ENCODE peak calls at places on chromosomes 5 and 9, in six cellular contexts. S, A, D, G, W and F are unnamed samples.

GRCh38 chr5:112119527-112119926 is 299.6 kb downstream of the EPB41L4A start:
- DNase-seq in A (no peak), D (no peak), G (no peak), S (no peak), W (no peak), F (no peak)

GRCh38 chr5:150616024-150616470 is 24.4 kb upstream of the SYNPO start:
- DNase-seq in W (peak), S (no peak), A (no peak), D (no peak), G (no peak), F (peak)

GRCh38 chr9:75548871-75549270 is 341.6 kb upstream of the PCSK5 start:
- DNase-seq in S (no peak), W (no peak), G (no peak), A (no peak), D (no peak), F (no peak)

GRCh38 chr5:28557114-28557513 is 1518.7 kb upstream of the CDH9 start:
- DNase-seq in S (no peak), W (no peak), D (no peak), A (no peak), G (no peak), F (no peak)

GRCh38 chr5:113163328-113163727 is 186.7 kb downstream of the DCP2 start:
- DNase-seq in D (no peak), G (no peak), A (no peak), S (no peak), W (no peak), F (no peak)

GRCh38 chr5:157107508-157107907 is 1.3 kb downstream of the HAVCR2 start:
- DNase-seq in G (no peak), D (no peak), A (no peak), S (no peak), W (no peak), F (no peak)

GRCh38 chr5:40578501-40579451 is 100.9 kb upstream of the PTGER4 start:
- DNase-seq in W (no peak), D (no peak), A (no peak), G (no peak), S (no peak), F (no peak)

GRCh38 chr5:145500712-145501111 is 334.4 kb downstream of the PRELID2 start:
- DNase-seq in S (no peak), A (no peak), D (no peak), G (peak), W (no peak), F (no peak)

GRCh38 chr5:140242890-140243585 is 59.9 kb downstream of the PFDN1 start:
- DNase-seq in W (peak), S (no peak), G (no peak), D (no peak), A (no peak), F (no peak)

GRCh38 chr5:36730537-36731216 is 124.3 kb downstream of the SLC1A3 start:
- DNase-seq in S (no peak), W (no peak), A (peak), D (no peak), G (no peak), F (no peak)

GRCh38 chr5:143134269-143134668 is 269.2 kb downstream of the NR3C1 start:
- DNase-seq in A (no peak), D (no peak), G (no peak), S (no peak), W (no peak), F (no peak)

GRCh38 chr9:70595211-70595610 is 180.8 kb upstream of the KLF9 start:
- DNase-seq in G (no peak), W (no peak), D (no peak), S (no peak), A (no peak), F (no peak)

GRCh38 chr5:56569576-56569975 is 245.8 kb upstream of the MAP3K1 start:
- DNase-seq in D (no peak), W (no peak), S (no peak), G (no peak), A (no peak), F (no peak)

GRCh38 chr5:172943283-172943841 is 15.9 kb upstream of the RPL26L1 start:
- DNase-seq in A (no peak), G (peak), S (peak), W (no peak), D (no peak), F (no peak)

GRCh38 chr9:4576448-4576847 is 85.6 kb upstream of the PLPP6 start:
- DNase-seq in G (no peak), D (no peak), A (no peak), W (no peak), S (no peak), F (no peak)

GRCh38 chr5:139739612-139739974 is 56.0 kb upstream of the PSD2 start:
- DNase-seq in W (no peak), S (no peak), D (no peak), G (no peak), A (no peak), F (no peak)

GRCh38 chr5:151125421-151125820 is 32.2 kb downstream of the ANXA6 start:
- DNase-seq in A (no peak), D (no peak), G (no peak), S (no peak), W (no peak), F (no peak)

GRCh38 chr5:30804739-30805313 is 388.7 kb upstream of the CDH6 start:
- DNase-seq in D (no peak), W (no peak), S (no peak), G (peak), A (no peak), F (no peak)

GRCh38 chr9:121321039-121321503 is 49.0 kb downstream of the STOM start:
- DNase-seq in D (no peak), W (no peak), A (no peak), G (no peak), S (peak), F (no peak)

GRCh38 chr5:125503958-125504357 is 757.5 kb upstream of the ZNF608 start:
- DNase-seq in D (no peak), A (no peak), W (peak), G (no peak), S (no peak), F (no peak)

GRCh38 chr5:82164957-82165698 is 113.0 kb downstream of the RPS23 start:
- DNase-seq in A (no peak), S (no peak), G (peak), D (no peak), W (no peak), F (no peak)

GRCh38 chr9:129910628-129911567 is 75.6 kb downstream of the USP20 start:
- DNase-seq in S (no peak), D (peak), W (no peak), A (no peak), G (peak), F (peak)

GRCh38 chr5:50786073-50786472 is 119.6 kb downstream of the PARP8 start:
- DNase-seq in A (no peak), D (no peak), W (no peak), S (no peak), G (no peak), F (no peak)

GRCh38 chr5:132425009-132425937 is 55.8 kb downstream of the SLC22A5 start:
- DNase-seq in G (peak), S (no peak), D (no peak), W (no peak), A (no peak), F (no peak)

GRCh38 chr5:124274949-124275348 is 471.5 kb downstream of the ZNF608 start:
- DNase-seq in D (no peak), S (no peak), W (no peak), G (no peak), A (no peak), F (no peak)

GRCh38 chr5:44332360-44332971 is 56.8 kb downstream of the FGF10 start:
- DNase-seq in A (no peak), W (no peak), G (peak), S (no peak), D (no peak), F (no peak)

GRCh38 chr5:37665272-37665671 is 174.6 kb downstream of the GDNF start:
- DNase-seq in W (no peak), G (no peak), D (no peak), A (no peak), S (no peak), F (no peak)

GRCh38 chr5:170818222-170818621 is 34.7 kb downstream of the GABRP start:
- DNase-seq in A (no peak), S (no peak), G (no peak), W (no peak), D (no peak), F (no peak)

GRCh38 chr5:132760043-132760420 is 12.8 kb downstream of the CCNI2 start:
- DNase-seq in D (no peak), S (no peak), G (no peak), W (no peak), A (peak), F (peak)

GRCh38 chr5:66989286-66989685 is 207.3 kb downstream of the CD180 start:
- DNase-seq in A (no peak), D (no peak), G (no peak), S (no peak), W (no peak), F (no peak)

GRCh38 chr5:94983861-94984535 is 300.9 kb downstream of the MCTP1 start:
- DNase-seq in D (no peak), S (no peak), W (no peak), A (no peak), G (no peak), F (no peak)

GRCh38 chr5:122366501-122366900 is 54.5 kb downstream of the SNCAIP start:
- DNase-seq in A (no peak), G (no peak), W (no peak), D (no peak), S (no peak), F (no peak)

GRCh38 chr9:114902773-114903589 is 27.4 kb downstream of the TNFSF8 start:
- DNase-seq in S (no peak), D (no peak), A (no peak), G (no peak), W (no peak), F (no peak)

DNA sequence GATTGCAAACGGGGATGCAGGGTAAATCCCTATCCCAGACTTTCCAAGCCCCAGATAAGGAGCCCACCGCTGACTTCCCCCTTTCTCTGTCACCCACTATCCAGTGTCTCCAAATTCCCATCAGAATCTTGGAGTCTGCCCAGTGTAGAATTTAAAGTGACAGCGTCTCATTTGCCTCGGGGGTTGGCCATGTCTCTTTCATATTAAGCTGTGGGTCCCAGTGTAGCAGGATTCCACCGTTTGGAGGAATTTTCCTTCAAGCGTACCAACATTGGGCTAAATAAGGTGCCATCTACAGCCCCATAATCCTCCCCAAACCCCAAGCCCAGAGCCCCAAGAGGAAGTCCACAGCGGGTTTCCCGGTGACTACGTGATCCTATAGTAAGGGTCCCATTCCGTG is 1.1 kb downstream of the BRINP1 start:
- DNase-seq in A (no peak), W (no peak), G (no peak), D (no peak), S (no peak), F (no peak)
- H3K4me3 ChIP-seq in A (peak), W (no peak), G (no peak), D (peak), S (peak), F (no peak)

DNA sequence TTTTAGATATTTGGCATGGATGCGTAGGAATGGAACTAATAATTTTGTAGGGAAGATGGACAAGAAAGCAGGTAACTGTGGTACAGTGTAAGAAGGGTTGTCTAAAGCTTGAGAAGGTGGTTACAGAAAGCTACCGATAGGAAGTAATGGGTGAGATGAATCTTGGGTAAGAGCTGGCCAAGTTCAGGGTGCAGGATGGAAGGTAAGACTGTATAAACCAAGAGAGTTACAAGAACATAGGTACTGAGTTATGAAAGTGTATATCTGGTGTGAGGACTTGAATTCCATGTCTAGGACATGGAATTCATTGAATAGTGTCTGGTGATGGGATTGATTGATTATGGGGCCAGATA is 1.4 kb downstream of the MCCC2 start:
- DNase-seq in D (no peak), W (no peak), S (no peak), A (no peak), G (no peak), F (no peak)
- H3K4me3 ChIP-seq in D (peak), W (no peak), S (peak), A (no peak), G (no peak), F (no peak)

GRCh38 chr9:37464006-37464405 is 1.2 kb downstream of the ZBTB5 start:
- DNase-seq in W (no peak), A (no peak), D (no peak), G (no peak), S (no peak), F (no peak)

GRCh38 chr9:37465249-37466036 is at the start of gene ZBTB5:
- DNase-seq in A (peak), W (peak), G (peak), D (peak), S (peak), F (peak)

GRCh38 chr9:37468620-37469019 is 3.4 kb upstream of the ZBTB5 start:
- DNase-seq in S (no peak), W (no peak), G (no peak), A (peak), D (no peak), F (no peak)

GRCh38 chr9:37464426-37465248 is 613 bp downstream of the ZBTB5 start:
- DNase-seq in D (peak), W (peak), G (peak), S (peak), A (peak), F (peak)

GRCh38 chr9:37466037-37466709 is 923 bp upstream of the ZBTB5 start:
- DNase-seq in W (peak), S (no peak), A (peak), G (peak), D (peak), F (peak)
- H3K4me3 ChIP-seq in W (peak), S (peak), A (peak), G (peak), D (peak), F (peak)

GRCh38 chr9:88995627-88996026 is 4.4 kb downstream of the S1PR3 start:
- DNase-seq in S (peak), W (no peak), G (no peak), A (no peak), D (peak), F (no peak)

GRCh38 chr9:88994820-88995180 is 3.5 kb downstream of the S1PR3 start:
- DNase-seq in G (no peak), D (no peak), A (no peak), S (peak), W (no peak), F (peak)

GRCh38 chr9:88995205-88995604 is 3.9 kb downstream of the S1PR3 start:
- DNase-seq in G (no peak), A (no peak), S (no peak), W (no peak), D (peak), F (no peak)

GRCh38 chr9:88993327-88993726 is 2.1 kb downstream of the S1PR3 start:
- DNase-seq in S (no peak), A (no peak), D (peak), G (peak), W (no peak), F (no peak)

DNA sequence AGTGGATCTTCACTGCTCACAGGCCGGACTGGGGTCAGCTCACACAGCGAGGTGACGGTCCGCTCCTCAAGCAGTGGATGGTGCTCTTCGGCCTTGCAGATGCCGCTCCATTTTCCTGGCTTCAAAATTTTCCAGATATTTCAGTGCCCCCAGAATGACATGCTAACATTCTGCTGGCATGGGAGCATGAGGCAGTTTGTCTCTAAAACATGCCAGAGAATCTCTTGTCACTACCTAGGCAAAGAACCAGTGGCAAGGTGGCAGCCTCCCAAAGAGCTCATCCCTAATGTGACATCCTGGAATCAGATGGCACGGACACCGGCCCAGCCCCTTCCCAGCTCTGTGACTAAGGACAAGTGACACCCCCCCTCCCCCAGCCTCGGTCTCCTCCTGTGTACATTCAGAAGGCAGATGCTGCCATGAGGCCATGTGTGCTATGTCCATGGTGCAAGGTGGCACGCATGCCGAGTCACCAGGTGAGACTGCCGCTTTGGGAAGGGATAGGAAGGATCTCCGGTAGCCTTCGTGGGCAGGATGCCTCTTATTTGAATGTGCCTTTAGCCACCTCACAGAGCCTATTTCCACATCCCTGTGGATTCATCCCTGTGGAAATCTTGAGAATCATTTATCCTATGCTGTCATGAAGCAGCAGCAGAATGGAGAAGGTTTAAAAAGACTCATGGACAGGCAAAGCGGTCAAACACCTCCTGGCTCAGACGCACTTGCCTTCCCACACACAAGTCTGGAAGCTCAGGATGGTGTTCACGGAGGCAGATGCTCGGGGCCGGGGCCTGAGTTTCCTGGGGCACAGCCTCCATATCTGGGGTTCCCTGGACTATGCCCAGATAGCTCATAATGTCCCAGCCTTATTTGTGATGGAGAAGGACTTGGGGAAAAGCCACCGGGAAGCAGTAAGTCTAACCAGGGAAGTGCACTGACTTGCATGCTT is 2.9 kb downstream of the S1PR3 start:
- DNase-seq in D (peak), W (no peak), G (no peak), S (peak), A (no peak), F (peak)
- H3K4me3 ChIP-seq in D (peak), W (peak), G (peak), S (peak), A (peak), F (peak)

GRCh38 chr9:69120380-69121154 is 53.5 kb upstream of the TJP2 start:
- DNase-seq in W (peak), D (no peak), A (peak), S (no peak), G (peak), F (no peak)
- H3K4me3 ChIP-seq in W (peak), D (peak), A (peak), S (peak), G (peak), F (no peak)

DNA sequence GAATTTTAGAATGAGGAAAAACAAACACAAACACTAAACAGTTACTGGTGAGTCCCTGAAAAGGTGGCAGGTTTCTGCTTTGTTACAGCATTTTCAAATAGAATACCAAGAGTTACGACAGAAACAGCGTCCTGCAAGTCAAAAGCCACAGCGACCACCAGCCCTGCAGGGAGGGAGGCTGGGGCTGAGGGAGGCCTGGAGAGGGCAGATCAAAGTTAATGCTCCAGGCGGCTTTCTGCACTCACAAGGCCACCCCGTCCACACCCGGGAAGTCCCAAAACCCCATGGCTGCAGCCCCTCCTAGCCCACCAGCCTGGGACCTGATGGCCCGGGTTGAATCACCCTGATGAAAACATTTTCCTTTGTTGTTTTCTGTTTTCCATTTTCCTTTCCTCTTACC is 29.3 kb downstream of the COL23A1 start:
- DNase-seq in G (no peak), W (no peak), D (no peak), A (no peak), S (no peak), F (no peak)
- H3K4me3 ChIP-seq in G (no peak), W (no peak), D (no peak), A (no peak), S (no peak), F (no peak)

DNA sequence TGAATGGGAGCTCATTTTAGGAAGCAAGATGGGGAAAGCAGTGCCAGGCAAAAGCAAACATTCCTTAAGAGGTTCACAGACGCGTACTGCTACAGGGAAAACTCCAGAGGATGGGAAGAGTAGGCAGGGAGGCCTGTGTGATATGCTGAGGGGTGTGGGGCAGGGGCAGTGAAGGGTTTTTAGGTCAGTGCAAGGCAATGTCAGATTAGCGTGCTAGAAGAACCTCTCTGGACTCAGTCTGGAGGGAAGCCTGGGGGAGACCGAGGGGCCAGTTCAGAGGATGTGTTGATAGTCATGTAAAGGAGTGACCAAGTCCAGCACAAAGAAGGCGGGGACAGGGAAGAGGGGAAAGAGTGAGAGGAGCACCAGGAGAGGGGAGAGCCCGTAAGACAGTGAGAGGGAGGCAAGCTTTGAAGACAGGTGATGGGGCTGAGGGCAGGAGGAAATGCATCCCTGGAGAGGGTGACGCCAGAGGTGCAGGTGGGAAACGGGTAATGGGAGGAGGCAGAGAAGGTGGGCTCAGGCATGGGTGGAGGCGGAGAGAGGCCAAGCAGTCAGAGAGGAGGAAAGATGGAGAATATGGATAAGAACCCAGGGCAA is 134.5 kb downstream of the MTX3 start:
- DNase-seq in G (no peak), S (no peak), W (no peak), D (peak), A (no peak), F (no peak)
- H3K4me3 ChIP-seq in G (no peak), S (no peak), W (no peak), D (no peak), A (no peak), F (no peak)

GRCh38 chr5:2739360-2740050 is 12.0 kb downstream of the IRX2 start:
- DNase-seq in D (peak), G (peak), W (peak), S (peak), A (peak), F (no peak)
- H3K4me3 ChIP-seq in D (peak), G (peak), W (peak), S (peak), A (peak), F (no peak)